ENCODE peak calls at places on chromosomes 16 and 17, in eight cellular contexts. V is ascending aorta, O is GM12865, X is Calu3, K is left ventricle myocardium inferior, Z is progenitor cell of endocrine pancreas, R is GM23338, W is AG10803. S is an unnamed sample.

GRCh38 chr17:81049973-81050551 is 15.1 kb downstream of the BAIAP2 start:
- DNase-seq in Z (no peak), O (peak), K (peak), V (no peak), X (peak), R (no peak), W (no peak), S (peak)

GRCh38 chr16:80924372-80924978 is 82.2 kb downstream of the CMC2 start:
- DNase-seq in K (peak), W (peak), O (peak), X (peak), V (no peak), R (peak), Z (peak), S (no peak)

GRCh38 chr17:305090-305976 is 47.3 kb downstream of the RPH3AL start:
- DNase-seq in R (no peak), K (no peak), O (no peak), W (no peak), V (no peak), X (no peak), Z (no peak), S (no peak)

GRCh38 chr17:76452646-76453430 is at the start of gene UBE2O:
- DNase-seq in X (peak), K (peak), O (peak), W (peak), V (peak), Z (peak), R (peak), S (peak)

GRCh38 chr17:7839199-7839889 is 5.3 kb downstream of the KDM6B start:
- DNase-seq in Z (no peak), O (no peak), K (no peak), X (no peak), W (no peak), V (no peak), R (no peak), S (no peak)

GRCh38 chr17:39872700-39873099 is 4.7 kb downstream of the ZPBP2 start:
- DNase-seq in X (peak), Z (no peak), V (no peak), W (peak), O (peak), K (no peak), R (peak), S (no peak)

GRCh38 chr16:80346160-80346632 is 194.6 kb upstream of the DYNLRB2 start:
- DNase-seq in R (no peak), V (no peak), Z (no peak), W (peak), X (no peak), K (no peak), O (peak), S (no peak)

GRCh38 chr16:89785523-89786155 is 30.8 kb downstream of the FANCA start:
- DNase-seq in K (no peak), X (no peak), Z (no peak), V (no peak), R (no peak), W (no peak), O (no peak), S (no peak)

GRCh38 chr17:67293251-67294203 is 48.5 kb upstream of the HELZ start:
- DNase-seq in R (peak), Z (peak), W (peak), O (peak), X (peak), V (no peak), K (peak), S (peak)

GRCh38 chr16:85293899-85294642 is 181.8 kb upstream of the CIBAR2 start:
- DNase-seq in K (no peak), O (no peak), Z (no peak), V (no peak), W (no peak), X (no peak), R (no peak), S (no peak)

GRCh38 chr16:19382887-19383816 is 34.5 kb upstream of the TMC5 start:
- DNase-seq in X (peak), R (no peak), K (no peak), W (no peak), O (no peak), Z (no peak), V (no peak), S (no peak)
- TF ChIP-seq CTCF in X (no peak), R (no peak), K (no peak), W (no peak), O (no peak), Z (no peak), V (no peak), S (no peak)

GRCh38 chr17:50906443-50906842 is 40.3 kb upstream of the TOB1 start:
- DNase-seq in X (no peak), O (no peak), R (no peak), K (no peak), W (no peak), V (no peak), Z (no peak), S (no peak)

GRCh38 chr17:50905460-50905803 is 39.3 kb upstream of the TOB1 start:
- DNase-seq in K (no peak), O (no peak), W (no peak), Z (peak), V (no peak), R (peak), X (peak), S (no peak)

GRCh38 chr17:50903604-50904521 is 37.7 kb upstream of the TOB1 start:
- DNase-seq in O (peak), X (no peak), R (no peak), W (peak), V (no peak), K (no peak), Z (no peak), S (no peak)

GRCh38 chr17:50902768-50903353 is 36.7 kb upstream of the TOB1 start:
- DNase-seq in O (no peak), R (no peak), Z (no peak), V (no peak), W (no peak), X (no peak), K (no peak), S (no peak)

DNA sequence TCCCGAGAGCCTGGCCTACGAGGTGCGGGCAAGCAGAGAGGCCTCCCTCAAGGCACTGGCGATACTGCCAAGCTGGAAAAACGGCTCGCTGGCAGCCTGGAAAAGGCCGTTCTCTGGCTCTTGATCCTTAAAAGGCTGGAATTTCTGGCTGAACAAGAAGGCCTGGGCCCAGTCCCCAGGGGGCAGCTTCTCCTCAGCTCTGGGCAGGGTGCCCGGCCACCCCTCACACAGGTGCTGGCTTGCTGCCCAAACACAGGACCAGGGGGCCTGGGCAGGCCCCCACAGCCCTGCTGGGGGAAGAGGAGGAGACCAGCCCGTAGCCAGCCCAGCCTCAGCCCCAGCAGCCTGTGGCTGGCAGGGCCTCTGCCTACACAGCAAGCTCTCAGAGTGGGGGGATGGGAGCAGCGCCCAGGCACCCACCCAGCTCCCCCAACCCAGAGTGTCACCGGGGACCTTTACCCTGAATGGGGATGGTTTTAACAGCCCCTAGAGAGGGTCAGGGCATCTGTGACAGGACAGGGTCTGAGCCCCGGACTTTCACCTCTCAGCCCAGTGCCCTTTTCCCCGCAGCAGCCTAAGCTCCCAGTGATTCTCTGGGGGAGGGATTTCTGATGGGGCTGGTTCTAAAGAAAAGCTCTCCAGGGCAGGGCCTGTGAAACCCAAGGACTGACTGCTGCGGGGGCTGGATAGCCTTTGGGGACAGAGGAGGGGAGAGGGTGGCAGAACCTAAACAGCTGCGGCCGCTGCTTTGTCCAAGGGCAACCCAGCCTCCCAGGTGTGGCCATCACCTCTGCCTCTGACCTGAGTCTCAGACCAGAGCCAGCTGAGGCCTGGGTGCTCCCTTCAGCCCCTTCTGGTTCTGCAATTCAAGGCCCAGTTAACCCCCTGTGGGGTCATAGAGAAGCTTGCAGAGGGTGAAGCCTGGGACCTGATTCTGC is 38.6 kb upstream of the TOB1 start:
- DNase-seq in R (no peak), Z (no peak), V (no peak), K (peak), X (peak), W (peak), O (no peak), S (no peak)
- TF ChIP-seq CTCF in R (no peak), Z (no peak), V (no peak), K (no peak), X (peak), W (no peak), O (no peak), S (no peak)

GRCh38 chr16:68116256-68116853 is 31.2 kb downstream of the NFATC3 start:
- DNase-seq in W (peak), K (no peak), O (peak), R (no peak), Z (no peak), V (no peak), X (no peak), S (no peak)
- TF ChIP-seq CTCF in W (peak), K (peak), O (peak), R (peak), Z (peak), V (no peak), X (peak), S (peak)

GRCh38 chr17:82647593-82648164 is 565 bp downstream of the WDR45B start:
- DNase-seq in K (no peak), W (no peak), O (peak), X (peak), V (no peak), Z (peak), R (peak), S (no peak)
- TF ChIP-seq CTCF in K (no peak), W (peak), O (peak), X (no peak), V (no peak), Z (peak), R (no peak), S (peak)

GRCh38 chr16:11101695-11102522 is 154.1 kb downstream of the SOCS1 start:
- DNase-seq in R (no peak), Z (no peak), W (no peak), X (no peak), K (no peak), O (no peak), V (no peak), S (no peak)
- TF ChIP-seq CTCF in R (no peak), Z (no peak), W (no peak), X (no peak), K (peak), O (no peak), V (peak), S (no peak)

GRCh38 chr16:49351119-49351518 is 22.5 kb upstream of the C16orf78 start:
- DNase-seq in V (no peak), O (no peak), R (peak), W (no peak), X (no peak), K (no peak), Z (no peak), S (no peak)

GRCh38 chr16:49354101-49354500 is 19.5 kb upstream of the C16orf78 start:
- DNase-seq in V (no peak), W (no peak), X (no peak), K (no peak), Z (no peak), R (no peak), O (no peak), S (no peak)

GRCh38 chr16:49354991-49355390 is 18.6 kb upstream of the C16orf78 start:
- DNase-seq in K (no peak), R (no peak), V (no peak), X (no peak), W (no peak), O (no peak), Z (no peak), S (no peak)

GRCh38 chr16:49353650-49354049 is 20.0 kb upstream of the C16orf78 start:
- DNase-seq in R (no peak), W (no peak), Z (no peak), X (no peak), V (no peak), O (no peak), K (no peak), S (no peak)

GRCh38 chr16:49352923-49353322 is 20.7 kb upstream of the C16orf78 start:
- DNase-seq in W (peak), Z (no peak), X (peak), K (no peak), V (no peak), R (peak), O (peak), S (no peak)
- TF ChIP-seq CTCF in W (peak), Z (peak), X (no peak), K (peak), V (no peak), R (peak), O (peak), S (no peak)

DNA sequence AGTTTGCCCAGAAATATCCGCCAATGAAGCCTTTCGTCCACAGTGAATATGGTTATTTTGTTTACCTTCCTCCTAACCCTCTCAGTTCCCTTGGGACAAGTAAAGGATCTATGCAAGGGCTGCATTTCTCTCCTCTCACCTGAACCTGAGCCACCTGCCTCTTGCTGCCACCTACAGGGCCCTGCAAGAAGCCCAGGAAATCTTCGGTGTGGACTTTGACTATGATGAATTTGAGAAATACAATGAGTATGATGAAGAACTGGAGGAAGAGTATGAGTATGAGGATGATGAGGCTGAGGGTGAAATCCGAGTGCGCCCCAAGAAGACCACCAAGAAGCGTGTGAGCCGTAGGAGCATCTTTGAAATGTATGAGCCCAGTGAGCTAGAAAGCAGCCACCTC is 14.0 kb downstream of the SUPT6H start:
- DNase-seq in X (peak), Z (no peak), W (no peak), V (no peak), K (no peak), R (peak), O (peak), S (no peak)
- TF ChIP-seq CTCF in X (no peak), Z (peak), W (no peak), V (no peak), K (no peak), R (peak), O (peak), S (no peak)

GRCh38 chr17:32445075-32445427 is 741 bp downstream of the PSMD11 start:
- DNase-seq in X (peak), V (no peak), O (peak), Z (no peak), K (no peak), W (peak), R (peak), S (no peak)
- TF ChIP-seq CTCF in X (no peak), V (no peak), O (no peak), Z (no peak), K (no peak), W (peak), R (no peak), S (no peak)